ENCODE peak calls at places on chromosome X, in seven cellular contexts. One of them, this sample, is unnamed.

GRCh38 chrX:13380230-13380629 is 60.4 kb upstream of the ATXN3L start:
- DNase-seq in occipital lobe: no peak
- DNase-seq in tibial artery: no peak
- DNase-seq in NCI-H1048: no peak
- DNase-seq in T follicular helper cell: no peak
- DNase-seq in activated naive CD8-positive, alpha-beta T cell treated with anti-CD3 and anti-CD28 coated beads, Interleukin-2, amount 50 U/mL, for 24 hours: no peak
- DNase-seq in HEK293T: no peak
- DNase-seq in this sample: no peak

GRCh38 chrX:129846686-129847085 is 3.0 kb upstream of the ZDHHC9 start:
- DNase-seq in tibial artery: no peak
- DNase-seq in HEK293T: no peak
- DNase-seq in activated naive CD8-positive, alpha-beta T cell treated with anti-CD3 and anti-CD28 coated beads, Interleukin-2, amount 50 U/mL, for 24 hours: no peak
- DNase-seq in occipital lobe: no peak
- DNase-seq in NCI-H1048: no peak
- DNase-seq in T follicular helper cell: no peak
- DNase-seq in this sample: no peak

GRCh38 chrX:31036895-31037294 is 34.9 kb downstream of the FTHL17 start:
- DNase-seq in NCI-H1048: no peak
- DNase-seq in T follicular helper cell: no peak
- DNase-seq in activated naive CD8-positive, alpha-beta T cell treated with anti-CD3 and anti-CD28 coated beads, Interleukin-2, amount 50 U/mL, for 24 hours: peak; percentile 8
- DNase-seq in occipital lobe: peak; percentile 24
- DNase-seq in tibial artery: peak; percentile 64
- DNase-seq in HEK293T: peak; percentile 64
- DNase-seq in this sample: peak; percentile 55

GRCh38 chrX:13463608-13464007 is 105.8 kb upstream of the EGFL6 start:
- DNase-seq in NCI-H1048: no peak
- DNase-seq in T follicular helper cell: no peak
- DNase-seq in activated naive CD8-positive, alpha-beta T cell treated with anti-CD3 and anti-CD28 coated beads, Interleukin-2, amount 50 U/mL, for 24 hours: no peak
- DNase-seq in tibial artery: peak; percentile 72
- DNase-seq in occipital lobe: no peak
- DNase-seq in HEK293T: no peak
- DNase-seq in this sample: peak; percentile 60

GRCh38 chrX:46130246-46130645 is 415.0 kb downstream of the ZNF674 start:
- DNase-seq in NCI-H1048: no peak
- DNase-seq in occipital lobe: no peak
- DNase-seq in T follicular helper cell: no peak
- DNase-seq in tibial artery: no peak
- DNase-seq in activated naive CD8-positive, alpha-beta T cell treated with anti-CD3 and anti-CD28 coated beads, Interleukin-2, amount 50 U/mL, for 24 hours: no peak
- DNase-seq in HEK293T: no peak
- DNase-seq in this sample: peak; percentile 53

GRCh38 chrX:109261279-109261678 is 220.6 kb downstream of the GUCY2F start:
- DNase-seq in tibial artery: no peak
- DNase-seq in T follicular helper cell: no peak
- DNase-seq in occipital lobe: no peak
- DNase-seq in NCI-H1048: no peak
- DNase-seq in HEK293T: no peak
- DNase-seq in activated naive CD8-positive, alpha-beta T cell treated with anti-CD3 and anti-CD28 coated beads, Interleukin-2, amount 50 U/mL, for 24 hours: no peak
- DNase-seq in this sample: no peak

GRCh38 chrX:135185795-135186443 is 14.7 kb upstream of the CT55 start:
- DNase-seq in NCI-H1048: peak; percentile 7
- DNase-seq in HEK293T: peak; percentile 75
- DNase-seq in activated naive CD8-positive, alpha-beta T cell treated with anti-CD3 and anti-CD28 coated beads, Interleukin-2, amount 50 U/mL, for 24 hours: peak; percentile 12
- DNase-seq in T follicular helper cell: no peak
- DNase-seq in occipital lobe: no peak
- DNase-seq in tibial artery: no peak
- DNase-seq in this sample: peak; percentile 31

GRCh38 chrX:56564921-56565861 is 1.8 kb downstream of the UBQLN2 start:
- DNase-seq in occipital lobe: peak; percentile 8
- DNase-seq in HEK293T: no peak
- DNase-seq in T follicular helper cell: no peak
- DNase-seq in tibial artery: no peak
- DNase-seq in NCI-H1048: no peak
- DNase-seq in activated naive CD8-positive, alpha-beta T cell treated with anti-CD3 and anti-CD28 coated beads, Interleukin-2, amount 50 U/mL, for 24 hours: no peak
- DNase-seq in this sample: no peak

GRCh38 chrX:115350696-115351408 is 61.3 kb downstream of the LUZP4 start:
- DNase-seq in T follicular helper cell: no peak
- DNase-seq in tibial artery: no peak
- DNase-seq in NCI-H1048: no peak
- DNase-seq in occipital lobe: no peak
- DNase-seq in HEK293T: no peak
- DNase-seq in activated naive CD8-positive, alpha-beta T cell treated with anti-CD3 and anti-CD28 coated beads, Interleukin-2, amount 50 U/mL, for 24 hours: no peak
- DNase-seq in this sample: no peak

GRCh38 chrX:107996124-107996523 is 14.0 kb upstream of the TEX13B start:
- DNase-seq in occipital lobe: no peak
- DNase-seq in T follicular helper cell: no peak
- DNase-seq in HEK293T: no peak
- DNase-seq in tibial artery: no peak
- DNase-seq in NCI-H1048: no peak
- DNase-seq in activated naive CD8-positive, alpha-beta T cell treated with anti-CD3 and anti-CD28 coated beads, Interleukin-2, amount 50 U/mL, for 24 hours: no peak
- DNase-seq in this sample: no peak

GRCh38 chrX:124257924-124258706 is 74.3 kb upstream of the TEX13D start:
- DNase-seq in tibial artery: no peak
- DNase-seq in occipital lobe: no peak
- DNase-seq in HEK293T: no peak
- DNase-seq in activated naive CD8-positive, alpha-beta T cell treated with anti-CD3 and anti-CD28 coated beads, Interleukin-2, amount 50 U/mL, for 24 hours: no peak
- DNase-seq in T follicular helper cell: no peak
- DNase-seq in NCI-H1048: no peak
- DNase-seq in this sample: no peak

GRCh38 chrX:48636776-48637175 is 39.5 kb downstream of the WDR13 start:
- DNase-seq in NCI-H1048: no peak
- DNase-seq in T follicular helper cell: no peak
- DNase-seq in HEK293T: no peak
- DNase-seq in tibial artery: no peak
- DNase-seq in occipital lobe: no peak
- DNase-seq in activated naive CD8-positive, alpha-beta T cell treated with anti-CD3 and anti-CD28 coated beads, Interleukin-2, amount 50 U/mL, for 24 hours: no peak
- DNase-seq in this sample: no peak

GRCh38 chrX:48791063-48791820 is 4.9 kb downstream of the GATA1 start:
- DNase-seq in NCI-H1048: no peak
- DNase-seq in T follicular helper cell: no peak
- DNase-seq in activated naive CD8-positive, alpha-beta T cell treated with anti-CD3 and anti-CD28 coated beads, Interleukin-2, amount 50 U/mL, for 24 hours: no peak
- DNase-seq in occipital lobe: no peak
- DNase-seq in tibial artery: no peak
- DNase-seq in HEK293T: no peak
- DNase-seq in this sample: no peak

GRCh38 chrX:48848847-48849246 is 13.4 kb upstream of the PCSK1N start:
- DNase-seq in T follicular helper cell: no peak
- DNase-seq in occipital lobe: no peak
- DNase-seq in tibial artery: no peak
- DNase-seq in NCI-H1048: no peak
- DNase-seq in HEK293T: no peak
- DNase-seq in activated naive CD8-positive, alpha-beta T cell treated with anti-CD3 and anti-CD28 coated beads, Interleukin-2, amount 50 U/mL, for 24 hours: no peak
- DNase-seq in this sample: no peak

GRCh38 chrX:139203681-139204575 is 326.6 kb upstream of the F9 start:
- DNase-seq in activated naive CD8-positive, alpha-beta T cell treated with anti-CD3 and anti-CD28 coated beads, Interleukin-2, amount 50 U/mL, for 24 hours: peak; percentile 1
- DNase-seq in T follicular helper cell: no peak
- DNase-seq in occipital lobe: no peak
- DNase-seq in HEK293T: peak; percentile 33
- DNase-seq in NCI-H1048: no peak
- DNase-seq in tibial artery: no peak
- DNase-seq in this sample: no peak

This sample was measured in WERI-Rb-1.